ENCODE peak calls at places on chromosomes 12 and 14, in six cellular contexts. One of them, this sample, is unnamed.

GRCh38 chr14:51386983-51387730 is 147.1 kb downstream of the TMX1 start:
- DNase-seq in K562: no peak
- DNase-seq in endothelial cell of umbilical vein: peak
- DNase-seq in HepG2: no peak
- DNase-seq in H1: no peak
- DNase-seq in A549: no peak
- DNase-seq in this sample: no peak

GRCh38 chr12:6200266-6201198 is at the start of gene CD9:
- DNase-seq in A549: peak
- DNase-seq in H1: no peak
- DNase-seq in HepG2: no peak
- DNase-seq in K562: peak
- DNase-seq in endothelial cell of umbilical vein: peak
- DNase-seq in this sample: peak

GRCh38 chr14:96146131-96146771 is 58.4 kb upstream of the BDKRB2 start:
- DNase-seq in HepG2: no peak
- DNase-seq in H1: no peak
- DNase-seq in endothelial cell of umbilical vein: peak
- DNase-seq in K562: no peak
- DNase-seq in A549: no peak
- DNase-seq in this sample: no peak

GRCh38 chr12:109568486-109568885 is 4.8 kb downstream of the MMAB start:
- DNase-seq in HepG2: no peak
- DNase-seq in A549: no peak
- DNase-seq in K562: no peak
- DNase-seq in H1: no peak
- DNase-seq in endothelial cell of umbilical vein: no peak
- DNase-seq in this sample: no peak

GRCh38 chr12:123152823-123153222 is 1.9 kb upstream of the PITPNM2 start:
- DNase-seq in A549: no peak
- DNase-seq in endothelial cell of umbilical vein: no peak
- DNase-seq in HepG2: no peak
- DNase-seq in K562: no peak
- DNase-seq in H1: no peak
- DNase-seq in this sample: no peak

GRCh38 chr12:50120521-50120920 is 8.5 kb downstream of the COX14 start:
- DNase-seq in HepG2: no peak
- DNase-seq in H1: no peak
- DNase-seq in endothelial cell of umbilical vein: no peak
- DNase-seq in K562: no peak
- DNase-seq in A549: no peak
- DNase-seq in this sample: no peak

GRCh38 chr14:22464422-22465142 is 124.4 kb downstream of the DAD1 start:
- DNase-seq in A549: no peak
- DNase-seq in HepG2: no peak
- DNase-seq in H1: no peak
- DNase-seq in endothelial cell of umbilical vein: no peak
- DNase-seq in K562: no peak
- DNase-seq in this sample: no peak

GRCh38 chr12:46499226-46499625 is 126.7 kb upstream of the SLC38A2 start:
- DNase-seq in A549: no peak
- DNase-seq in endothelial cell of umbilical vein: no peak
- DNase-seq in H1: no peak
- DNase-seq in K562: no peak
- DNase-seq in HepG2: no peak
- DNase-seq in this sample: no peak

GRCh38 chr14:22978487-22978837 is 3.9 kb downstream of the AJUBA start:
- DNase-seq in HepG2: no peak
- DNase-seq in endothelial cell of umbilical vein: no peak
- DNase-seq in H1: no peak
- DNase-seq in K562: peak
- DNase-seq in A549: no peak
- DNase-seq in this sample: no peak

GRCh38 chr12:111529424-111530368 is 69.4 kb downstream of the ATXN2 start:
- DNase-seq in K562: peak
- DNase-seq in HepG2: peak
- DNase-seq in A549: peak
- DNase-seq in H1: peak
- DNase-seq in endothelial cell of umbilical vein: peak
- DNase-seq in this sample: peak

GRCh38 chr12:127108360-127109215 is 1158.4 kb upstream of the TMEM132C start:
- DNase-seq in H1: no peak
- DNase-seq in HepG2: peak
- DNase-seq in A549: peak
- DNase-seq in K562: peak
- DNase-seq in endothelial cell of umbilical vein: no peak
- DNase-seq in this sample: peak

GRCh38 chr14:69612014-69612758 is 790 bp downstream of the SUSD6 start:
- DNase-seq in K562: no peak
- DNase-seq in endothelial cell of umbilical vein: peak
- DNase-seq in H1: no peak
- DNase-seq in A549: peak
- DNase-seq in HepG2: no peak
- DNase-seq in this sample: peak

GRCh38 chr14:57403521-57403864 is 13.1 kb downstream of the NAA30 start:
- DNase-seq in A549: no peak
- DNase-seq in HepG2: no peak
- DNase-seq in H1: no peak
- DNase-seq in endothelial cell of umbilical vein: no peak
- DNase-seq in K562: no peak
- DNase-seq in this sample: no peak

GRCh38 chr12:26658991-26659390 is 174.0 kb downstream of the ITPR2 start:
- DNase-seq in endothelial cell of umbilical vein: no peak
- DNase-seq in HepG2: no peak
- DNase-seq in K562: no peak
- DNase-seq in H1: no peak
- DNase-seq in A549: no peak
- DNase-seq in this sample: no peak

GRCh38 chr12:50611021-50611420 is 106.2 kb downstream of the DIP2B start:
- DNase-seq in HepG2: no peak
- DNase-seq in K562: no peak
- DNase-seq in A549: no peak
- DNase-seq in H1: no peak
- DNase-seq in endothelial cell of umbilical vein: no peak
- DNase-seq in this sample: no peak

GRCh38 chr12:30630378-30631285 is 65.0 kb downstream of the IPO8 start:
- DNase-seq in H1: no peak
- DNase-seq in A549: no peak
- DNase-seq in K562: no peak
- DNase-seq in endothelial cell of umbilical vein: no peak
- DNase-seq in HepG2: no peak
- DNase-seq in this sample: no peak

GRCh38 chr14:25110101-25110500 is 60.2 kb upstream of the STXBP6 start:
- DNase-seq in K562: no peak
- DNase-seq in H1: no peak
- DNase-seq in HepG2: no peak
- DNase-seq in endothelial cell of umbilical vein: no peak
- DNase-seq in A549: no peak
- DNase-seq in this sample: no peak

GRCh38 chr14:33110737-33111443 is 172.2 kb downstream of the NPAS3 start:
- DNase-seq in H1: no peak
- DNase-seq in HepG2: no peak
- DNase-seq in endothelial cell of umbilical vein: no peak
- DNase-seq in K562: no peak
- DNase-seq in A549: no peak
- DNase-seq in this sample: peak

GRCh38 chr14:93042968-93043940 is 72.5 kb downstream of the ITPK1 start:
- DNase-seq in endothelial cell of umbilical vein: peak
- DNase-seq in K562: no peak
- DNase-seq in A549: peak
- DNase-seq in HepG2: peak
- DNase-seq in H1: no peak
- DNase-seq in this sample: no peak

GRCh38 chr12:105876426-105876927 is 262.3 kb downstream of the NUAK1 start:
- DNase-seq in H1: no peak
- DNase-seq in A549: no peak
- DNase-seq in K562: no peak
- DNase-seq in endothelial cell of umbilical vein: no peak
- DNase-seq in HepG2: no peak
- DNase-seq in this sample: no peak

GRCh38 chr14:36019126-36019525 is 157.4 kb downstream of the PTCSC3 start:
- DNase-seq in A549: no peak
- DNase-seq in K562: no peak
- DNase-seq in endothelial cell of umbilical vein: no peak
- DNase-seq in HepG2: no peak
- DNase-seq in H1: no peak
- DNase-seq in this sample: no peak

GRCh38 chr14:32020882-32021281 is 56.2 kb upstream of the ARHGAP5 start:
- DNase-seq in endothelial cell of umbilical vein: no peak
- DNase-seq in HepG2: no peak
- DNase-seq in A549: no peak
- DNase-seq in K562: peak
- DNase-seq in H1: no peak
- DNase-seq in this sample: no peak

GRCh38 chr12:130706311-130706710 is 9.8 kb downstream of the RIMBP2 start:
- DNase-seq in endothelial cell of umbilical vein: no peak
- DNase-seq in H1: no peak
- DNase-seq in K562: no peak
- DNase-seq in A549: no peak
- DNase-seq in HepG2: no peak
- DNase-seq in this sample: no peak

GRCh38 chr12:91529829-91530228 is 347.2 kb upstream of the DCN start:
- DNase-seq in HepG2: no peak
- DNase-seq in H1: no peak
- DNase-seq in A549: peak
- DNase-seq in endothelial cell of umbilical vein: peak
- DNase-seq in K562: no peak
- DNase-seq in this sample: no peak

GRCh38 chr12:14322403-14322802 is 43.1 kb upstream of the ATF7IP start:
- DNase-seq in H1: no peak
- DNase-seq in A549: no peak
- DNase-seq in HepG2: no peak
- DNase-seq in K562: no peak
- DNase-seq in endothelial cell of umbilical vein: no peak
- DNase-seq in this sample: no peak

GRCh38 chr12:52042706-52043385 is 8.4 kb upstream of the NR4A1 start:
- DNase-seq in endothelial cell of umbilical vein: no peak
- DNase-seq in H1: no peak
- DNase-seq in K562: no peak
- DNase-seq in HepG2: no peak
- DNase-seq in A549: no peak
- DNase-seq in this sample: no peak

GRCh38 chr12:120282229-120282628 is 9.5 kb downstream of the RNU4-2 start:
- DNase-seq in A549: no peak
- DNase-seq in H1: no peak
- DNase-seq in endothelial cell of umbilical vein: no peak
- DNase-seq in K562: no peak
- DNase-seq in HepG2: no peak
- DNase-seq in this sample: peak

GRCh38 chr14:29016050-29016900 is 249.7 kb downstream of the FOXG1 start:
- DNase-seq in endothelial cell of umbilical vein: peak
- DNase-seq in A549: no peak
- DNase-seq in HepG2: peak
- DNase-seq in K562: peak
- DNase-seq in H1: peak
- DNase-seq in this sample: peak
- TF ChIP-seq JUN in endothelial cell of umbilical vein: no peak
- TF ChIP-seq JUN in A549: no peak
- TF ChIP-seq JUN in HepG2: no peak
- TF ChIP-seq JUN in K562: no peak
- TF ChIP-seq JUN in H1: no peak
- TF ChIP-seq JUN in this sample: no peak

GRCh38 chr14:101108579-101109346 is 205.2 kb upstream of the RTL1 start:
- DNase-seq in K562: no peak
- DNase-seq in A549: no peak
- DNase-seq in endothelial cell of umbilical vein: no peak
- DNase-seq in H1: no peak
- DNase-seq in HepG2: no peak
- DNase-seq in this sample: no peak
- TF ChIP-seq JUN in K562: no peak
- TF ChIP-seq JUN in A549: no peak
- TF ChIP-seq JUN in endothelial cell of umbilical vein: no peak
- TF ChIP-seq JUN in H1: no peak
- TF ChIP-seq JUN in HepG2: no peak
- TF ChIP-seq JUN in this sample: no peak

DNA sequence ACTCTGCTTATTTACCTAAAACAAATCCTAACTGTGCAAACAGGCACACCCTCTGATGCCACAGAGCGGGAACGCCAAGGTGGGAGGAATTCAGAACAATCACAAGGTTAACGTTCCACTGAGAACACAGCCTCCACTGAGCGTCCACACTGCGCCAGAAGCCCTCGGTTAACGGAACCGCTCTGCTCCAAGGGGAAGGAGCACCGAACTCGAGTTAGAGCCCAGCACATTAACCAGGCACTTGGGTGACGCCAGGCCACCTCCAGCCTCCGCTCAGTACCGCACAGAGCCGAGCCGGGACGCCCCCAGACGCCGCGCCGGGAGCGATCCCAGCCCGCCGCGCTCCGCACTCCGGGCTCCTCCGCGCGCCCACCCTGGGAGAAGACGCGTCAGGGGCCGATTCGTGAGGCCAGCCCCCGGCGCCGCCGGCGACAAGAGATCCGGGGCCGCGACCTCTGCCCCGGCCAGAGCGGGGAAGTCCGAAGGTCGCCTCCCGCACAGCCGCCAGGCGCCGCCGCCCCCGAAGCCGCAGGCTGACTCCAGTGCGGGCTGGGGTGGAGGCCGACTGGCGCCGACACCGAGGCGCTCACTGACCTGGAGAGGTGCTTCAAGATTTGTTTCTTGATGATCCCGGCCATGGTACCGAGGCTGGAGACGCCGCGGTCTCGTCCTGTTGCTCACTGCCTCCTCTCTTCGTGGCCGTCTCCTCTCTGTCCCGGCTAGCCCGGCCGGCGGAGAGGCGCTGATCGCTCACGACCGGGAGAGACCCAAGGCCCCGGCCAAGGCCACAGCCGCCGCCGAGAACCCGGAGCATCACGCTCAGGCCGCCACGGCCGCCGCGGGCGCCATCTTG is 450 bp downstream of the BLTP3B start:
- DNase-seq in endothelial cell of umbilical vein: no peak
- DNase-seq in HepG2: peak
- DNase-seq in A549: no peak
- DNase-seq in K562: peak
- DNase-seq in H1: no peak
- DNase-seq in this sample: peak
- TF ChIP-seq JUN in endothelial cell of umbilical vein: no peak
- TF ChIP-seq JUN in HepG2: no peak
- TF ChIP-seq JUN in A549: no peak
- TF ChIP-seq JUN in K562: no peak
- TF ChIP-seq JUN in H1: no peak
- TF ChIP-seq JUN in this sample: peak

DNA sequence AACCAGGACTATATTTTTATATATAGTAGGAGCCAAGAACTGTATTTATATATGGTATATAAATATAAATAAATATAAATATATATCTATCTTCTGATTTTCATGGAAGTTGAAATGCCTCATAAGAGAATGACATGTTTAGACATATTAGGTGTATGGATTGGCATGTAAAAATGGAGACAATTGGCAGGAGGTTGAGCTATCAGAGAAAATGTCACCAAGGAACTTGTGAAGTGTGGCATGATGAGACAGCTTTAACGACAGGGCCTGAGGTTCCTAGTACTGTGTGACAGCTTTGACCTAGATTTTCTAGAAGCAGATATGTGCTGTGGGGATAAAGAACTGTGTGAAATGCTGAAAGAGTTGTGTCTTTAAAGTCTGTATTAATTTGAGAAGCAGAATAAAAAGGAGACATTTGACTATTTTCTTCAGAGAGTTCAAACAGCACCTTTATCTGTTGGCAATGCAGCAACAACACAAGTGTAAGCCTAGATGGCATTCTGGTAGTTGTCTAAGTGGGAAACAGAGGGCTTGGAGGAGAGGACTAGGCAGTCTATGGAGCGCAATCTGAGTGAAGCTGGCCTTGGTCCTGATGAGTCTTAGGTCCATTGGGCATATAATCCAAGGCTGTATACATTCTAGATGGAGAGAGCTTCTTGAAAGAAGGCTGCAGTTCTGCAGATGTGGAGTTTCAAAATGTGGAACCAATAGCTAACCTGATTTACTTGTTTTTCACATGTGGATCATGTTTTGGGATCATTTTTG is 47.7 kb upstream of the MDGA2 start:
- DNase-seq in H1: no peak
- DNase-seq in HepG2: no peak
- DNase-seq in endothelial cell of umbilical vein: no peak
- DNase-seq in K562: no peak
- DNase-seq in A549: no peak
- DNase-seq in this sample: no peak
- TF ChIP-seq JUN in H1: no peak
- TF ChIP-seq JUN in HepG2: no peak
- TF ChIP-seq JUN in endothelial cell of umbilical vein: no peak
- TF ChIP-seq JUN in K562: no peak
- TF ChIP-seq JUN in A549: no peak
- TF ChIP-seq JUN in this sample: no peak